ENCODE peak calls at places on chromosomes 12 and 14, in seven cellular contexts. M, W, T, G, P, Q and K are unnamed samples. For H3K36me3, the result is how much of the 10 kb centered on the place peaks cover.

GRCh38 chr12:11891350-11892064 is 179.2 kb upstream of the BCL2L14 start:
- DNase-seq in M (no peak), W (no peak), T (peak), G (no peak), P (peak), Q (no peak), K (no peak)

GRCh38 chr12:4280351-4281163 is 7.0 kb downstream of the CCND2 start:
- DNase-seq in M (no peak), W (peak), T (peak), G (no peak), P (no peak), Q (no peak), K (peak)

GRCh38 chr12:51980051-51980808 is 26.5 kb upstream of the TAMALIN start:
- DNase-seq in M (peak), W (peak), T (peak), G (peak), P (peak), Q (peak), K (peak)

GRCh38 chr12:124842073-124842749 is 21.5 kb downstream of the SCARB1 start:
- DNase-seq in M (no peak), W (no peak), T (no peak), G (no peak), P (peak), Q (no peak), K (no peak)

GRCh38 chr12:64390275-64390851 is at the start of gene C12orf56:
- DNase-seq in M (no peak), W (no peak), T (no peak), G (peak), P (no peak), Q (no peak), K (no peak)

GRCh38 chr12:59111873-59112272 is 191.6 kb upstream of the LRIG3 start:
- DNase-seq in M (no peak), W (no peak), T (no peak), G (no peak), P (no peak), Q (no peak), K (no peak)

GRCh38 chr12:67355428-67356385 is 86.5 kb downstream of the CAND1 start:
- DNase-seq in M (no peak), W (peak), T (no peak), G (peak), P (peak), Q (no peak), K (no peak)

GRCh38 chr14:72688990-72689677 is 204.8 kb downstream of the DPF3 start:
- DNase-seq in M (no peak), W (no peak), T (no peak), G (no peak), P (no peak), Q (no peak), K (no peak)

GRCh38 chr12:53006810-53007742 is 820 bp downstream of the EIF4B start:
- DNase-seq in M (peak), W (peak), T (peak), G (peak), P (peak), Q (peak), K (peak)

GRCh38 chr14:99757331-99758070 is 35.7 kb upstream of the EML1 start:
- DNase-seq in M (no peak), W (peak), T (no peak), G (peak), P (no peak), Q (no peak), K (no peak)

GRCh38 chr12:110906088-110906487 is 14.3 kb downstream of the MYL2 start:
- DNase-seq in M (no peak), W (no peak), T (no peak), G (no peak), P (no peak), Q (no peak), K (no peak)

GRCh38 chr14:24332094-24332983 is 2.5 kb downstream of the ADCY4 start:
- DNase-seq in M (peak), W (peak), T (peak), G (peak), P (peak), Q (peak), K (peak)

GRCh38 chr12:121005346-121005815 is 10.9 kb downstream of the C12orf43 start:
- DNase-seq in M (no peak), W (no peak), T (no peak), G (peak), P (peak), Q (peak), K (no peak)

GRCh38 chr14:64929003-64929337 is 13.6 kb downstream of the GPX2 start:
- DNase-seq in M (no peak), W (no peak), T (no peak), G (no peak), P (no peak), Q (no peak), K (no peak)

GRCh38 chr12:3542156-3542555 is 51.2 kb downstream of the PRMT8 start:
- DNase-seq in M (no peak), W (no peak), T (no peak), G (no peak), P (no peak), Q (no peak), K (no peak)

GRCh38 chr14:33791971-33792370 is 158.9 kb downstream of the EGLN3 start:
- DNase-seq in M (no peak), W (no peak), T (no peak), G (no peak), P (no peak), Q (no peak), K (no peak)

GRCh38 chr12:40827923-40828592 is 135.8 kb downstream of the CNTN1 start:
- DNase-seq in M (no peak), W (no peak), T (no peak), G (no peak), P (no peak), Q (no peak), K (no peak)
- TF ChIP-seq POLR2A in M (no peak), W (no peak), T (no peak), G (no peak), P (no peak), Q (no peak), K (no peak)

GRCh38 chr14:102952276-102952675 is 29.8 kb downstream of the AMN start:
- DNase-seq in M (no peak), W (no peak), T (no peak), G (no peak), P (no peak), Q (no peak), K (no peak)

GRCh38 chr14:102949801-102950451 is 27.5 kb downstream of the AMN start:
- DNase-seq in M (no peak), W (no peak), T (peak), G (no peak), P (no peak), Q (peak), K (no peak)

GRCh38 chr14:102949062-102949800 is 26.8 kb downstream of the AMN start:
- DNase-seq in M (peak), W (no peak), T (no peak), G (no peak), P (no peak), Q (no peak), K (no peak)

GRCh38 chr14:102951799-102952198 is 29.3 kb downstream of the AMN start:
- DNase-seq in M (no peak), W (no peak), T (no peak), G (no peak), P (no peak), Q (no peak), K (no peak)

DNA sequence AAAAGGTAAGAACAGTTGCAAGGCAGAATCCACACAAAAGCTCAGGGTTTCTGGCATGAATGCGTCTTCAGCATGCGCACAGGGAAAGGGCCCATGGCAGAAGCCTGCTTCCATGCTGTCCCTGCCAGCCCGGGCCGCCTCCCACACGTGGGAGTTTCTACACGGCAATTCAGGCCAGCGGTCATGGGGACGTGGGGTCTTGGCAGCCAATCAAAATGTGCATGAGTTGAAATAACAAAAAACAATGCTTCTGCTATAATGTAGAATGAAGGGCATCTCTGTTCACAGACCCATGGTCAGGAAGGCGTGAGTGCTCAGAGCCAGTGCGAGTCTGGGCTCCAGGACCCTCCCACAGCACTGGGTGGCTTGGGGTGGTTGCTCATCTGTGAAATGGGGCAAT is 28.6 kb downstream of the AMN start:
- DNase-seq in M (no peak), W (peak), T (no peak), G (no peak), P (peak), Q (no peak), K (no peak)
- H3K36me3 ChIP-seq in M (half or more), W (under half), T (under half), G (half or more), P (under half), Q (half or more), K (under half)

DNA sequence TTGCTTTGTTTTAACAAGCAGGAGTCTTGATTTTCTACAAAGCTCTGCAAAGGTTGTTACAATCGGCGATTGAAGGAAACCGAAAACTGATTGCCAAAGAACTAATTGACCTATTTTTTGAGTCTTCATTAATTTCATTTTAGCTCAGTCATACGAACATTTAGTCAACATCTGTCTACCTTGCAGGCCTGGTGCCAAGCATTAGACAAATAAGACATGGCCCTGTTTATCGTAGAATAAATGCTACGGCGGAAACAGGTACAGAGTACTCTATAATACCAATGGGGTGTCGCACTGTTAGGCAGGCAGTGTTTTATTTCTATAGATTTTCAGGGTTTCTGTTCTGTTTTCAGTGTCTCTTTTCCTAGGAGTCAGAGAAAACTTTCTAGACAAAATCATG is 171.5 kb downstream of the BCAT1 start:
- DNase-seq in M (no peak), W (no peak), T (no peak), G (no peak), P (no peak), Q (no peak), K (no peak)
- H3K27ac ChIP-seq in M (no peak), W (no peak), T (no peak), G (no peak), P (no peak), Q (no peak), K (no peak)

GRCh38 chr12:54282949-54283593 is 2.5 kb downstream of the HNRNPA1 start:
- DNase-seq in M (no peak), W (no peak), T (no peak), G (no peak), P (no peak), Q (no peak), K (no peak)
- TF ChIP-seq POLR2A in M (no peak), W (no peak), T (no peak), G (peak), P (no peak), Q (no peak), K (no peak)